ENCODE peak calls at places on chromosomes 6 and 20, in five cellular contexts. One of them, this sample, is unnamed.

GRCh38 chr20:14449323-14449722 is 111.9 kb upstream of the FLRT3 start:
- DNase-seq in HEK293T: no peak
- DNase-seq in HepG2: no peak
- DNase-seq in H1: no peak
- DNase-seq in NT2/D1: no peak
- DNase-seq in this sample: no peak

GRCh38 chr20:10649817-10650200 is 24.0 kb downstream of the JAG1 start:
- DNase-seq in HEK293T: no peak
- DNase-seq in HepG2: no peak
- DNase-seq in H1: no peak
- DNase-seq in NT2/D1: no peak
- DNase-seq in this sample: no peak

GRCh38 chr20:40691566-40692239 is 2.7 kb upstream of the MAFB start:
- DNase-seq in HEK293T: no peak
- DNase-seq in HepG2: no peak
- DNase-seq in H1: peak
- DNase-seq in NT2/D1: no peak
- DNase-seq in this sample: no peak

GRCh38 chr20:58715709-58716475 is 23.3 kb downstream of the NPEPL1 start:
- DNase-seq in HEK293T: no peak
- DNase-seq in HepG2: no peak
- DNase-seq in H1: peak
- DNase-seq in NT2/D1: no peak
- DNase-seq in this sample: no peak

GRCh38 chr6:158174514-158174913 is 6.4 kb downstream of the GTF2H5 start:
- DNase-seq in HEK293T: no peak
- DNase-seq in HepG2: no peak
- DNase-seq in H1: no peak
- DNase-seq in NT2/D1: no peak
- DNase-seq in this sample: no peak

GRCh38 chr20:32626859-32627636 is 41.9 kb upstream of the NOL4L start:
- DNase-seq in HEK293T: no peak
- DNase-seq in HepG2: no peak
- DNase-seq in H1: no peak
- DNase-seq in NT2/D1: no peak
- DNase-seq in this sample: no peak

GRCh38 chr6:10375391-10375969 is 39.4 kb downstream of the TFAP2A start:
- DNase-seq in HEK293T: no peak
- DNase-seq in HepG2: no peak
- DNase-seq in H1: no peak
- DNase-seq in NT2/D1: no peak
- DNase-seq in this sample: no peak

GRCh38 chr20:63128367-63128766 is 87.6 kb downstream of the YTHDF1 start:
- DNase-seq in HEK293T: no peak
- DNase-seq in HepG2: no peak
- DNase-seq in H1: no peak
- DNase-seq in NT2/D1: no peak
- DNase-seq in this sample: no peak

GRCh38 chr6:30687659-30688431 is 1.4 kb upstream of the PPP1R18 start:
- DNase-seq in HEK293T: no peak
- DNase-seq in HepG2: no peak
- DNase-seq in H1: no peak
- DNase-seq in NT2/D1: no peak
- DNase-seq in this sample: no peak

GRCh38 chr6:1630771-1631217 is 21.1 kb downstream of the FOXC1 start:
- DNase-seq in HEK293T: no peak
- DNase-seq in HepG2: no peak
- DNase-seq in H1: no peak
- DNase-seq in NT2/D1: no peak
- DNase-seq in this sample: no peak

GRCh38 chr6:34517461-34517868 is 38.7 kb downstream of the SPDEF start:
- DNase-seq in HEK293T: no peak
- DNase-seq in HepG2: no peak
- DNase-seq in H1: no peak
- DNase-seq in NT2/D1: no peak
- DNase-seq in this sample: no peak

GRCh38 chr20:41426361-41426900 is 59.8 kb upstream of the EMILIN3 start:
- DNase-seq in HEK293T: no peak
- DNase-seq in HepG2: no peak
- DNase-seq in H1: no peak
- DNase-seq in NT2/D1: no peak
- DNase-seq in this sample: no peak

GRCh38 chr20:17524551-17524950 is 6.6 kb downstream of the BFSP1 start:
- DNase-seq in HEK293T: no peak
- DNase-seq in HepG2: no peak
- DNase-seq in H1: no peak
- DNase-seq in NT2/D1: no peak
- DNase-seq in this sample: no peak

GRCh38 chr20:45913105-45913504 is 1.1 kb upstream of the PLTP start:
- DNase-seq in HEK293T: no peak
- DNase-seq in HepG2: no peak
- DNase-seq in H1: no peak
- DNase-seq in NT2/D1: no peak
- DNase-seq in this sample: no peak

GRCh38 chr20:24952376-24953203 is 3.5 kb downstream of the CST7 start:
- DNase-seq in HEK293T: no peak
- DNase-seq in HepG2: no peak
- DNase-seq in H1: peak
- DNase-seq in NT2/D1: no peak
- DNase-seq in this sample: no peak

GRCh38 chr6:25175216-25175615 is 104.0 kb upstream of the CARMIL1 start:
- DNase-seq in HEK293T: no peak
- DNase-seq in HepG2: no peak
- DNase-seq in H1: no peak
- DNase-seq in NT2/D1: no peak
- DNase-seq in this sample: no peak

GRCh38 chr6:159983641-159984080 is 14.8 kb downstream of the IGF2R start:
- DNase-seq in HEK293T: no peak
- DNase-seq in HepG2: no peak
- DNase-seq in H1: no peak
- DNase-seq in NT2/D1: no peak
- DNase-seq in this sample: no peak

GRCh38 chr6:16594849-16595248 is 166.4 kb downstream of the ATXN1 start:
- DNase-seq in HEK293T: no peak
- DNase-seq in HepG2: no peak
- DNase-seq in H1: no peak
- DNase-seq in NT2/D1: no peak
- DNase-seq in this sample: no peak

GRCh38 chr6:139248911-139249310 is 42.9 kb downstream of the TXLNB start:
- DNase-seq in HEK293T: no peak
- DNase-seq in HepG2: no peak
- DNase-seq in H1: no peak
- DNase-seq in NT2/D1: no peak
- DNase-seq in this sample: no peak

GRCh38 chr6:31400467-31401289 is 2.7 kb upstream of the MICA start:
- DNase-seq in HEK293T: no peak
- DNase-seq in HepG2: peak
- DNase-seq in H1: peak
- DNase-seq in NT2/D1: peak
- DNase-seq in this sample: no peak

GRCh38 chr6:470051-470900 is 78.7 kb downstream of the IRF4 start:
- DNase-seq in HEK293T: no peak
- DNase-seq in HepG2: no peak
- DNase-seq in H1: no peak
- DNase-seq in NT2/D1: no peak
- DNase-seq in this sample: no peak

GRCh38 chr6:156379946-156380707 is 397.1 kb upstream of the ARID1B start:
- DNase-seq in HEK293T: peak
- DNase-seq in HepG2: no peak
- DNase-seq in H1: no peak
- DNase-seq in NT2/D1: no peak
- DNase-seq in this sample: no peak
- TF ChIP-seq SUZ12 in HEK293T: no peak
- TF ChIP-seq SUZ12 in HepG2: no peak
- TF ChIP-seq SUZ12 in H1: no peak
- TF ChIP-seq SUZ12 in NT2/D1: no peak
- TF ChIP-seq SUZ12 in this sample: no peak

DNA sequence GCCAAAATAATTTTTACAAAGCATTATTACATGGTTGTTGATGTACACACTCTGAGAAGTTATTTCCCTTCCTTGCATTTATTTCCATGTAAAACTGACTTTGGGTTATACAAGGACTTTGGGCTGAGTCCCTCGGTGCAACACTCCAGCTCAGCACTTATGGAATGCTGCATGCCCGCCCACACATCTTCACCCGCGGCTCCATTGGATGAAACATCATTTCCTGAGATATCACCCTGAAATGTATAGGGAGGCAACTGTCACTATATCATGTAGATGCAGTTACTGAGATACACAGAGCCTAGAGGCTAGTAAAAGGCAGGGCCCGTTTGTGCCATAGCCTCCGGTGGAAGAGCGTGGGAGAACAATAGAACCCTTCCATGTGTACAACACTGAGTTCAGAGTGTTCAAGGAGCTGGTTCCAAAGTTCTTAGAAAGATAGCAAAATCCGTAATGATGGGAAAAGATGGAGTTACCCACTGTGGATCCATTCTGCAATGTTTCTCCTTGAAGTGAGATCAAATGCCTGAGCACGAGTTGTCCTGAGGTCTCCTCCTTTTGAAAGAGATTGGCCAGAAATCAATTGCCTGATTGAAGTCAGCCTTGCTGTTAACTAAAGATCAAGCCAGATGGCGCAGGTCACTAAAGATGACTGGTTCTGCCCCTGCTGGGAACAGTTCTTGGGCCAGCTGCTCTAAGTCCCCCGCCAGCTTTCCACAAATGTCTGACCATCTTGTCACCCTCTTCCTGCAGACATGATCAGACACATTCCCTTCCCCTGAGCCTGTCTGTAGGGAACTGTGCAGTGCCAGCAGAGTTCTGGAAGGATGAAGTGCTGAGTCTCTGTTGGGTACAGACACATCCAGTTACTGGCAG is 100.9 kb upstream of the IYD start:
- DNase-seq in HEK293T: no peak
- DNase-seq in HepG2: no peak
- DNase-seq in H1: no peak
- DNase-seq in NT2/D1: no peak
- DNase-seq in this sample: no peak
- TF ChIP-seq SUZ12 in HEK293T: no peak
- TF ChIP-seq SUZ12 in HepG2: no peak
- TF ChIP-seq SUZ12 in H1: no peak
- TF ChIP-seq SUZ12 in NT2/D1: no peak
- TF ChIP-seq SUZ12 in this sample: no peak

GRCh38 chr20:48521121-48521520 is 306.7 kb downstream of the PREX1 start:
- DNase-seq in HEK293T: no peak
- DNase-seq in HepG2: no peak
- DNase-seq in H1: no peak
- DNase-seq in NT2/D1: no peak
- DNase-seq in this sample: no peak
- TF ChIP-seq SUZ12 in HEK293T: no peak
- TF ChIP-seq SUZ12 in HepG2: no peak
- TF ChIP-seq SUZ12 in H1: no peak
- TF ChIP-seq SUZ12 in NT2/D1: no peak
- TF ChIP-seq SUZ12 in this sample: no peak

GRCh38 chr20:19176483-19176882 is 36.0 kb upstream of the SLC24A3 start:
- DNase-seq in HEK293T: no peak
- DNase-seq in HepG2: no peak
- DNase-seq in H1: no peak
- DNase-seq in NT2/D1: no peak
- DNase-seq in this sample: no peak

GRCh38 chr20:19185083-19185482 is 27.4 kb upstream of the SLC24A3 start:
- DNase-seq in HEK293T: no peak
- DNase-seq in HepG2: no peak
- DNase-seq in H1: no peak
- DNase-seq in NT2/D1: no peak
- DNase-seq in this sample: no peak

DNA sequence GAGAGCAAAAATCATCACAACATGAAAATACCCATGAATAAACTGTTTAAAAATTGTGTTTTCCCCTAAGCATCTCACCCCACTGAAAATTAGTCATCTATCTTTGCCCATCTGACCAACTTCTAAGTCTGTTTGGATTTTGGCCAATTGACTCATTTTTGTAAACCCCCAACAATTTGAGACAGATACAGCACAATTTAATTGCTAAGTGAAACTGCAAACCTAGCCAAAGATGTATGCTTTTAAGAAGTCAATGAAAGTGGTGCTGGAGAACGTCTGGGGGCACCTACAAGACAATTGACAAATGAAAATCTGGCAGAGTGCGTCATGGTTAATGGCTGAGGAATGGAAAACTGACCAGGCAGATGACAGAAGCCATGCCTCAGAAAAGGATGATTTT is 30.9 kb upstream of the SLC24A3 start:
- DNase-seq in HEK293T: no peak
- DNase-seq in HepG2: no peak
- DNase-seq in H1: no peak
- DNase-seq in NT2/D1: no peak
- DNase-seq in this sample: peak
- TF ChIP-seq SUZ12 in HEK293T: no peak
- TF ChIP-seq SUZ12 in HepG2: no peak
- TF ChIP-seq SUZ12 in H1: no peak
- TF ChIP-seq SUZ12 in NT2/D1: no peak
- TF ChIP-seq SUZ12 in this sample: no peak

DNA sequence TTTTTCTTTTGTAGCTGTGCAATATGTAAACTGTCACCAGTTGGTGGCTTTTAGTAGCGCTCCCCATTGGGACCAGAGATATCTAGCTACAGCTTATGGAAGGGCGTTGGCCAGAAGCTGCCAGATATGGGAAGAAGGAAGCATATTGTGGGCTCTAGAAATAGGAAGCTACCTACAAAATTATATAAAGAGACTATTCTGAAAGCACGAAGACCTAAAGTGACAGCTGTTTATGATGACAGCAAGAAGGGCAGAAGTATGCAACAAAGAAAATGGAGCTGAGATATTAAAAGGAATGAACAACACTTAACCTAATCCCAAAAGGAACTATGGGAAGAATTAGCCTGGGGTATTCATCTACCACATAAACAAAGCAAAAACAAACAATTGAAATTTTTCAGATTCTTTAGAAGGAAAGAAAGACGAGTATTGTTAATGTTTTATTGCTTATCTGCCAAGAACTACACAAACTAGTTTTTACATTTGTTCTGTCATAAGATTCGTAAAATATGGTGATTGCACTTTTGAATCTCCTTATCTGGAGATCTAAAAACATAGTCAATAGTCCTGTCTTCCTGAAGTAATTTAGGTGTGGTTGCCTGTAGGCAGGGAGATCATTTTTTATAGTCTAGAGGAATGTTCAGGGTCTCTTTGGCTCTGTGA is 81.6 kb downstream of the NCOA7 start:
- DNase-seq in HEK293T: no peak
- DNase-seq in HepG2: no peak
- DNase-seq in H1: no peak
- DNase-seq in NT2/D1: no peak
- DNase-seq in this sample: no peak
- TF ChIP-seq SUZ12 in HEK293T: no peak
- TF ChIP-seq SUZ12 in HepG2: no peak
- TF ChIP-seq SUZ12 in H1: no peak
- TF ChIP-seq SUZ12 in NT2/D1: no peak
- TF ChIP-seq SUZ12 in this sample: no peak

DNA sequence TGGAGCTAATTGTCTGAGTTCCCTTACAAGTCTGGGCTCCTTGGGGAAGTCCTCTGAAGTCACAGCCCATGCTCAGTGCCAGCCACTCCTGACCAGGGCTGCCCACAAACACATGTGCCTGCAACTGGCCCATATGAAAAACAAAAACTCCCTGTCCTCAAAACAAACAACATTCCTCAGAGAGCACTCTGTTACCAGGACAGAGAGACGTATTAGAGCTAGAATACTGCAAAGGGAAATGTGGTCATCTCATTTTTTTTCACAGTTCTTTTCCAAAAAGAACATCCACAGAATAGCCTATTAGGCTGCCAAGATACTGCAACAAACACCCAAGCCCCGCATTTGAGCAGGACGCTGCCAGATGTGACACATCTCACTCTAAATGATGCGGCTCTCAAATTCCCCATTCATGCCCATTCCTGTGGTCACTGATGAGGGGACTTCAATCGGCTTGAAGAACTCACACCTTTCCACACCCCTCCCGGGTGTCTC is 71.1 kb downstream of the SLC22A23 start:
- DNase-seq in HEK293T: no peak
- DNase-seq in HepG2: no peak
- DNase-seq in H1: no peak
- DNase-seq in NT2/D1: no peak
- DNase-seq in this sample: no peak
- TF ChIP-seq SUZ12 in HEK293T: no peak
- TF ChIP-seq SUZ12 in HepG2: no peak
- TF ChIP-seq SUZ12 in H1: no peak
- TF ChIP-seq SUZ12 in NT2/D1: no peak
- TF ChIP-seq SUZ12 in this sample: no peak